ENCODE peak calls at places on chromosomes 1 and 21, in four cellular contexts. One of them, this sample, is unnamed. For H3K4me1, the result is how much of the 10 kb centered on the place peaks cover.

GRCh38 chr1:35851175-35851869 is 31.7 kb upstream of the AGO1 start:
- DNase-seq in colonic mucosa: no peak
- DNase-seq in mucosa of descending colon: no peak
- DNase-seq in aorta: no peak
- DNase-seq in this sample: no peak

GRCh38 chr1:173164178-173164577 is 43.0 kb downstream of the TNFSF4 start:
- DNase-seq in colonic mucosa: no peak
- DNase-seq in aorta: no peak
- DNase-seq in mucosa of descending colon: no peak
- DNase-seq in this sample: no peak

GRCh38 chr21:41321211-41321907 is 4.8 kb downstream of the FAM3B start:
- DNase-seq in mucosa of descending colon: no peak
- DNase-seq in aorta: no peak
- DNase-seq in colonic mucosa: no peak
- DNase-seq in this sample: peak

GRCh38 chr1:196887515-196888239 is at the start of gene CFHR4:
- DNase-seq in mucosa of descending colon: no peak
- DNase-seq in aorta: no peak
- DNase-seq in colonic mucosa: no peak
- DNase-seq in this sample: no peak

GRCh38 chr1:213440766-213441165 is 389.7 kb downstream of the RPS6KC1 start:
- DNase-seq in colonic mucosa: no peak
- DNase-seq in aorta: no peak
- DNase-seq in mucosa of descending colon: no peak
- DNase-seq in this sample: no peak

GRCh38 chr1:241357366-241358305 is 631 bp upstream of the RGS7 start:
- DNase-seq in colonic mucosa: no peak
- DNase-seq in mucosa of descending colon: no peak
- DNase-seq in aorta: no peak
- DNase-seq in this sample: no peak

GRCh38 chr1:6359568-6360496 is 33.7 kb downstream of the ACOT7 start:
- DNase-seq in aorta: peak
- DNase-seq in colonic mucosa: peak
- DNase-seq in mucosa of descending colon: peak
- DNase-seq in this sample: peak

GRCh38 chr1:246572795-246573194 is 6.5 kb downstream of the CNST start:
- DNase-seq in colonic mucosa: no peak
- DNase-seq in mucosa of descending colon: no peak
- DNase-seq in aorta: no peak
- DNase-seq in this sample: no peak

GRCh38 chr1:16173447-16174260 is 17.8 kb upstream of the EPHA2 start:
- DNase-seq in mucosa of descending colon: peak
- DNase-seq in colonic mucosa: peak
- DNase-seq in aorta: peak
- DNase-seq in this sample: peak

GRCh38 chr1:103942029-103942428 is 192.3 kb downstream of the AMY1C start:
- DNase-seq in aorta: no peak
- DNase-seq in colonic mucosa: no peak
- DNase-seq in mucosa of descending colon: no peak
- DNase-seq in this sample: no peak

GRCh38 chr1:229717774-229718173 is 91.7 kb downstream of the URB2 start:
- DNase-seq in colonic mucosa: no peak
- DNase-seq in aorta: no peak
- DNase-seq in mucosa of descending colon: no peak
- DNase-seq in this sample: peak

GRCh38 chr1:234584431-234584805 is 25.6 kb downstream of the IRF2BP2 start:
- DNase-seq in mucosa of descending colon: no peak
- DNase-seq in aorta: no peak
- DNase-seq in colonic mucosa: no peak
- DNase-seq in this sample: no peak

GRCh38 chr1:85375422-85375934 is 89.5 kb downstream of the DDAH1 start:
- DNase-seq in aorta: no peak
- DNase-seq in mucosa of descending colon: no peak
- DNase-seq in colonic mucosa: no peak
- DNase-seq in this sample: no peak

GRCh38 chr1:63691672-63692425 is 82.0 kb upstream of the ROR1 start:
- DNase-seq in colonic mucosa: peak
- DNase-seq in aorta: no peak
- DNase-seq in mucosa of descending colon: no peak
- DNase-seq in this sample: peak

GRCh38 chr1:152244576-152244975 is 20.6 kb upstream of the HRNR start:
- DNase-seq in aorta: no peak
- DNase-seq in colonic mucosa: no peak
- DNase-seq in mucosa of descending colon: no peak
- DNase-seq in this sample: no peak

GRCh38 chr1:42956739-42957138 is 1.9 kb downstream of the SLC2A1 start:
- DNase-seq in mucosa of descending colon: no peak
- DNase-seq in aorta: no peak
- DNase-seq in colonic mucosa: no peak
- DNase-seq in this sample: no peak

GRCh38 chr1:42957229-42957879 is 1.3 kb downstream of the SLC2A1 start:
- DNase-seq in mucosa of descending colon: peak
- DNase-seq in colonic mucosa: peak
- DNase-seq in aorta: no peak
- DNase-seq in this sample: no peak

GRCh38 chr1:42960693-42961559 is 2.3 kb upstream of the SLC2A1 start:
- DNase-seq in mucosa of descending colon: peak
- DNase-seq in aorta: no peak
- DNase-seq in colonic mucosa: no peak
- DNase-seq in this sample: no peak

GRCh38 chr1:42957880-42958487 is 684 bp downstream of the SLC2A1 start:
- DNase-seq in colonic mucosa: no peak
- DNase-seq in aorta: peak
- DNase-seq in mucosa of descending colon: peak
- DNase-seq in this sample: peak

DNA sequence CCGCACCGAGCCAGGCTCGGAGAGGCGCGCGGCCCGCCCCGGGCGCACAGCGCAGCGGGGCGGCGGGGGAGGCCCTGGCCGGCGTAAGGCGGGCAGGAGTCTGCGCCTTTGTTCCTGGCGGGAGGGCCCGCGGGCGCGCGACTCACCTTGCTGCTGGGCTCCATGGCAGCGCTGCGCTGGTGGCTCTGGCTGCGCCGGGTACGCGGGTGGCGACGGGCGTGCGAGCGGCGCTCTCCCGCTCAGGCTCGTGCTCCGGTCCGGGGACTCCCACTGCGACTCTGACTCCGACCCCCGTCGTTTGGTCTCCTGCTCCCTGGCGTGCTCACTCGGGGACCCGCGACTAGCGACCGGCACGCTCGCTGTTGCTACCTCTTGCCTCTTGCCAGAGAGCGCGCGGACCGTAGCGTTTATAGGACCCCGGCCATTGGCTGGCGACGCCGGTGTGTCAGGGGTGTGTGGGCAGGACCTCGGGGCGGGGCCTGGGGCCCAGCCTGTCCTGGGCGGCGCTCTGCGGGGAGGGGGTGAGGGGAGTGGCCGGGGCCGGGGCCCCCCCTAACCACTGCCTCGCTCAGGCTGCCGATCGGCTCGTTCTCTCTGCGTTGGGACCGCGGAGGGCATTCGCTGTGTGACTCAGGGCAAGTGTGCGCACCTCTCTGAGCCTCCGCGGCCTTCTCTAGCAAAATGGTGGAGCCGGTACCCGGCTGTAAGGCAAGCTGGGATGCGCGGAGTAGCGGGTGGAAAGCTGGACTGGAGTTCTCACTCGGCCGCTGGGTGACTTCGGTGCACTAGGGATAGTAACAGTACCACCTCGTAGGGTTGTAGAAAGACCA is at the start of gene SLC2A1:
- DNase-seq in colonic mucosa: peak
- DNase-seq in mucosa of descending colon: peak
- DNase-seq in aorta: peak
- DNase-seq in this sample: peak
- H3K4me1 ChIP-seq in colonic mucosa: under half
- H3K4me1 ChIP-seq in mucosa of descending colon: under half
- H3K4me1 ChIP-seq in aorta: under half
- H3K4me1 ChIP-seq in this sample: under half

GRCh38 chr1:244447552-244447951 is 4.2 kb downstream of the ADSS2 start:
- DNase-seq in aorta: no peak
- DNase-seq in colonic mucosa: no peak
- DNase-seq in mucosa of descending colon: no peak
- DNase-seq in this sample: no peak

GRCh38 chr1:244442850-244443249 is 8.9 kb downstream of the ADSS2 start:
- DNase-seq in aorta: no peak
- DNase-seq in mucosa of descending colon: no peak
- DNase-seq in colonic mucosa: no peak
- DNase-seq in this sample: no peak

GRCh38 chr1:244445320-244446181 is 6.2 kb downstream of the ADSS2 start:
- DNase-seq in mucosa of descending colon: no peak
- DNase-seq in aorta: no peak
- DNase-seq in colonic mucosa: no peak
- DNase-seq in this sample: no peak

GRCh38 chr1:244447024-244447423 is 4.7 kb downstream of the ADSS2 start:
- DNase-seq in colonic mucosa: no peak
- DNase-seq in aorta: no peak
- DNase-seq in mucosa of descending colon: no peak
- DNase-seq in this sample: no peak

GRCh38 chr1:244444854-244445253 is 6.9 kb downstream of the ADSS2 start:
- DNase-seq in mucosa of descending colon: no peak
- DNase-seq in colonic mucosa: no peak
- DNase-seq in aorta: no peak
- DNase-seq in this sample: no peak
- H3K4me1 ChIP-seq in mucosa of descending colon: under half
- H3K4me1 ChIP-seq in colonic mucosa: under half
- H3K4me1 ChIP-seq in aorta: under half
- H3K4me1 ChIP-seq in this sample: under half

DNA sequence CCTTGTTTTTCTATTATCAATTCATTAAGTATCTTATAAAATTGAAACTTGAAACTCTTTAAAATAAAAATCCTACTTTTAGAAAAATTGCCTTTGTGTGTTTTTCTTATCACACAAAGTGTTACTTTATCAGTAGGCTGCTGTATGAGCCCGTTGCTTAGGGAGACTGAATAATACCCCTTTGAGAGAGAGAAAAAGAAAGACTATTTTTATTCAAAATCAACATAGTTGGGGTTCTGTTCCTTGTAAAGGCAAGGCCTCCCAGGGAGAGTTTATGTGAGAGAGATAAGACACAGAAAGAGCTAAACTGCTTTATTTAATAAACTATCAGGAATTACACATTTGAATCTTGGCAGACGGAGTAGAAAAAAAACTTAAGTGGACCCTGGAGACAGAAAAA is 170.7 kb downstream of the LRRC7 start:
- DNase-seq in colonic mucosa: no peak
- DNase-seq in mucosa of descending colon: no peak
- DNase-seq in aorta: no peak
- DNase-seq in this sample: no peak
- H3K4me1 ChIP-seq in colonic mucosa: under half
- H3K4me1 ChIP-seq in mucosa of descending colon: under half
- H3K4me1 ChIP-seq in aorta: under half
- H3K4me1 ChIP-seq in this sample: under half

GRCh38 chr1:156055649-156056048 is 1.1 kb downstream of the LAMTOR2 start:
- DNase-seq in mucosa of descending colon: no peak
- DNase-seq in aorta: no peak
- DNase-seq in colonic mucosa: no peak
- DNase-seq in this sample: no peak
- H3K4me1 ChIP-seq in mucosa of descending colon: under half
- H3K4me1 ChIP-seq in aorta: under half
- H3K4me1 ChIP-seq in colonic mucosa: under half
- H3K4me1 ChIP-seq in this sample: under half